ENCODE peak calls at places on chromosomes 4 and X, in four cellular contexts. P is transverse colon, B is sigmoid colon, V is uterus. Q is an unnamed sample. For H3K27me3, the result is how much of the 10 kb centered on the place peaks cover.

GRCh38 chr4:167100120-167100519 is 134.2 kb downstream of the SPOCK3 start:
- DNase-seq in P (no peak), B (no peak), V (no peak), Q (no peak)

GRCh38 chr4:12050357-12050756 is 621.7 kb upstream of the HS3ST1 start:
- DNase-seq in P (no peak), B (no peak), V (no peak), Q (no peak)

GRCh38 chrX:101359966-101360365 is 11.4 kb upstream of the TIMM8A start:
- DNase-seq in P (no peak), B (no peak), V (no peak), Q (no peak)

GRCh38 chrX:30589146-30589888 is 11.8 kb upstream of the TASL start:
- DNase-seq in P (no peak), B (no peak), V (no peak), Q (no peak)

GRCh38 chr4:183242291-183242690 is 77.8 kb downstream of the CLDN22 start:
- DNase-seq in P (no peak), B (no peak), V (no peak), Q (no peak)

GRCh38 chr4:15638418-15638817 is 16.7 kb downstream of the FBXL5 start:
- DNase-seq in P (no peak), B (no peak), V (no peak), Q (no peak)

GRCh38 chrX:155115174-155115830 is 44.0 kb downstream of the BRCC3 start:
- DNase-seq in P (no peak), B (no peak), V (no peak), Q (no peak)

GRCh38 chr4:168880811-168881595 is 129.1 kb downstream of the CBR4 start:
- DNase-seq in P (no peak), B (no peak), V (no peak), Q (no peak)

GRCh38 chrX:11381464-11381863 is 88.3 kb downstream of the AMELX start:
- DNase-seq in P (peak), B (peak), V (no peak), Q (peak)

GRCh38 chr4:164959896-164960295 is 17.6 kb downstream of the TRIM61 start:
- DNase-seq in P (no peak), B (no peak), V (no peak), Q (no peak)

GRCh38 chr4:114271031-114271430 is 291.6 kb upstream of the ARSJ start:
- DNase-seq in P (no peak), B (no peak), V (no peak), Q (no peak)

GRCh38 chr4:153916273-153916755 is 127.4 kb upstream of the SFRP2 start:
- DNase-seq in P (no peak), B (no peak), V (no peak), Q (no peak)

GRCh38 chr4:91829531-91829930 is 474.2 kb upstream of the GRID2 start:
- DNase-seq in P (no peak), B (no peak), V (no peak), Q (no peak)

GRCh38 chr4:186902361-186902760 is 178.7 kb upstream of the FAT1 start:
- DNase-seq in P (peak), B (no peak), V (no peak), Q (no peak)

GRCh38 chrX:136094962-136095361 is 52.4 kb upstream of the FHL1 start:
- DNase-seq in P (no peak), B (no peak), V (no peak), Q (no peak)

GRCh38 chr4:108540536-108540935 is 79.8 kb upstream of the RPL34 start:
- DNase-seq in P (no peak), B (no peak), V (no peak), Q (no peak)

GRCh38 chrX:24149346-24150050 is at the start of gene ZFX:
- DNase-seq in P (peak), B (peak), V (peak), Q (peak)

GRCh38 chr4:71974681-71975080 is 57.1 kb upstream of the NPFFR2 start:
- DNase-seq in P (no peak), B (no peak), V (no peak), Q (no peak)

GRCh38 chrX:103488332-103488731 is 31.0 kb downstream of the RAB40A start:
- DNase-seq in P (no peak), B (no peak), V (no peak), Q (no peak)

GRCh38 chr4:26287748-26288147 is 33.1 kb upstream of the RBPJ start:
- DNase-seq in P (no peak), B (no peak), V (no peak), Q (no peak)

GRCh38 chrX:6640727-6641126 is 105.8 kb upstream of the VCX3A start:
- DNase-seq in P (no peak), B (no peak), V (no peak), Q (no peak)

GRCh38 chr4:7201351-7202305 is 9.3 kb downstream of the SORCS2 start:
- DNase-seq in P (no peak), B (peak), V (peak), Q (no peak)

GRCh38 chr4:148926861-148927260 is 484.6 kb upstream of the NR3C2 start:
- DNase-seq in P (peak), B (no peak), V (no peak), Q (peak)

GRCh38 chrX:33725556-33726232 is 406.4 kb downstream of the FAM47A start:
- DNase-seq in P (no peak), B (peak), V (peak), Q (peak)

GRCh38 chr4:93649828-93650227 is 178.7 kb upstream of the ATOH1 start:
- DNase-seq in P (no peak), B (no peak), V (no peak), Q (no peak)

GRCh38 chr4:31365006-31365690 is 645.0 kb downstream of the PCDH7 start:
- DNase-seq in P (no peak), B (no peak), V (no peak), Q (peak)

GRCh38 chr4:67198757-67199156 is 346.5 kb downstream of the CENPC start:
- DNase-seq in P (no peak), B (no peak), V (no peak), Q (no peak)

GRCh38 chrX:150050387-150050786 is 112.1 kb upstream of the EOLA2 start:
- DNase-seq in P (no peak), B (no peak), V (no peak), Q (no peak)

GRCh38 chr4:89586318-89586717 is 250.6 kb downstream of the SNCA start:
- DNase-seq in P (no peak), B (no peak), V (no peak), Q (no peak)

GRCh38 chr4:182380701-182381295 is 137.6 kb downstream of the TENM3 start:
- DNase-seq in P (no peak), B (no peak), V (no peak), Q (no peak)

GRCh38 chr4:136103616-136104015 is 1428.7 kb downstream of the PCDH18 start:
- DNase-seq in P (no peak), B (no peak), V (no peak), Q (no peak)

GRCh38 chr4:84688605-84689004 is 105.7 kb downstream of the CDS1 start:
- DNase-seq in P (no peak), B (no peak), V (no peak), Q (no peak)

GRCh38 chr4:168877779-168878491 is 132.1 kb downstream of the CBR4 start:
- DNase-seq in P (no peak), B (no peak), V (no peak), Q (peak)

GRCh38 chrX:153723351-153724251 is 586 bp downstream of the BCAP31 start:
- DNase-seq in P (peak), B (no peak), V (peak), Q (peak)

GRCh38 chr4:147714575-147715401 is 17.1 kb upstream of the ARHGAP10 start:
- DNase-seq in P (peak), B (peak), V (peak), Q (no peak)

GRCh38 chrX:150365953-150366911 is 3.1 kb downstream of the MAMLD1 start:
- DNase-seq in P (peak), B (peak), V (peak), Q (peak)

GRCh38 chr4:172850838-172851237 is 317.8 kb upstream of the GALNT7 start:
- DNase-seq in P (no peak), B (no peak), V (no peak), Q (no peak)

GRCh38 chr4:90845777-90846176 is 718.6 kb downstream of the CCSER1 start:
- DNase-seq in P (no peak), B (no peak), V (no peak), Q (no peak)

GRCh38 chr4:4427886-4428285 is 41.0 kb downstream of the NSG1 start:
- DNase-seq in P (no peak), B (no peak), V (peak), Q (no peak)

GRCh38 chr4:158766419-158767044 is 2.3 kb upstream of the FNIP2 start:
- DNase-seq in P (no peak), B (no peak), V (no peak), Q (no peak)

GRCh38 chr4:158770671-158771070 is 1.8 kb downstream of the FNIP2 start:
- DNase-seq in P (no peak), B (no peak), V (no peak), Q (no peak)

GRCh38 chr4:158769175-158769831 is 477 bp downstream of the FNIP2 start:
- DNase-seq in P (peak), B (peak), V (peak), Q (peak)

GRCh38 chr4:158771776-158772175 is 3.0 kb downstream of the FNIP2 start:
- DNase-seq in P (no peak), B (no peak), V (no peak), Q (no peak)

DNA sequence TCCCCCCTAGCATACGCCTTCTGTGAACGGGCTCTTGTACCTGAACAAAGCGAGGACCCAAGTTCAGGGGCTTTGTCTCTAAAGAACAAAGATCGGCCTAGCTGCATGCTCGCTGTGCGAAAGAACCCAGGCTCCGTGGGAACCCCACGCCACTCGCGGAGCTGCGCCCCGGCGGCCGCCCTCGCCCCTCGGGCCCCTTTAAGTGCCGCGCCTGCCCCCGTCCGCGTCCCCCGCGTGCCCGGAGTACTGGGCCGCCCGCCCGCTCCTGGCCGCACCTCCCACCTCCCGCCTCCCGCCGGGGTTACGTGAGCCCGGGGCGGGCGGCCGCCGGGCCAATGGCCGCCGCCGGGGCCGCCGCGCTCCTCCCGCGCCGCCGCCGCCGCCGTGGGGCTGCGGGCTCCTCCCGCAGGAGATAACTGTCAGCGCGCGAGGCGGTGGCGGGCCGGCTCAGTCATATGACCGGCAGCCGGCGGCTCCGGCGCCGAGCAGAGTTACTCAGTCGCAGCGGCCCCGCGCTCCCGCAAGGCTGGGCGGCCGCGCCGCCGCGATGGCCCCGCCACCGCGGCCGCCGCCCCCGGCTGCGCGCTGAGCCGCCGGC is at the start of gene FNIP2:
- DNase-seq in P (peak), B (peak), V (peak), Q (peak)
- TF ChIP-seq POLR2A in P (peak), B (peak), V (peak), Q (peak)

DNA sequence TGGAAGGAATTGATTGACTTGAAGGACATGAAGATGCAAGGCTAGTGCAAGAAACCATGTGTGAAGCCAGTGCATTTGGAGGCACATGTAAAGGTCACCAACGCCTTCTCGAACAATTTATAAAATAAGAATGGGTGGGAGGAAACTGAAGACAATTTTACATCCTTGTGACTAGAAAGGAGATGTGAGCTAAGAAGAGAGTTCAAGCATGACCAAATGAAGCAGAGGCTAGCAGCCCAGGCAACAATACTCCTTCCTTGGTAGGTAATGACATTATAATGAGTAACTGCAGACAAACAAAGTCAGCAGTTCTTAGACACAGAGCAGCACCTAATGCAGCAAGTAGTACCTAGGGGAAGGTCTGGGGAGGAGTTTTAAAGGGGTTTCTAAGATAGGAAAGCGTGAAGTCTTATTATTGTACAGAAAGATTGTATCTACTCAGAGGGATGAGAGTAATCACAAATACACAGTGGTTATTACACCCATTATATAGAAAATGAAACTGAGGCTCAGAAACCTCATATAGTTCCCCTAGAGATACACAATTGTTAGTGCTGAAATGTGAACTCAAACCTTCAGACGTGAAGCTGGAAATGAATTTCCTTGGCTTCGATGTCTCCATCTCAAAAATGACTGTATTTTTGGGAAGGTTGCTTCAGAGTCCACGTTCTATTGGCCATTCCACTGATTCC is 56.1 kb downstream of the ATXN3L start:
- DNase-seq in P (no peak), B (no peak), V (no peak), Q (no peak)
- H3K27ac ChIP-seq in P (peak), B (no peak), V (no peak), Q (no peak)

DNA sequence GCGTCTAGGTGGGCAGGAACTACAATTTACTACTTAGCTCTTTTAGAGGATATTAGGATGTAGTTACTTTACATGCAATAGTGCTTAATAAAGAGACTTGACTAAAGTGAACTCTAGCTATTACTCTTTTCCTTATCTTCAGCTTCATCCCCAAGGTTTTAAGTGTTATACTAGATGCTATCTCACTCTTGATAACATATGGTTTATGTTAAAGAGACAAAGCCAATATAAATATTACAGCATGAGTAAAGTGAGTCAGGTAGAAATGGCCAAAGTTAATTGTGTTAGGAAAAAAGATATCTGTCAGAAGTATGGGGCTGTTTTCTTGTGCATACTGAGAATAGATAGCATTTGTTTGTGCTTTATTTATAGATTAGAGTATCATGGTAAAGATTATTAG is 80.5 kb downstream of the STAG2 start:
- DNase-seq in P (no peak), B (no peak), V (no peak), Q (no peak)
- H3K27me3 ChIP-seq in P (under half), B (under half), V (under half), Q (under half)

GRCh38 chrX:16822723-16823122 is 36.5 kb downstream of the TXLNG start:
- DNase-seq in P (no peak), B (no peak), V (no peak), Q (no peak)

GRCh38 chrX:16826207-16826606 is 39.9 kb downstream of the TXLNG start:
- DNase-seq in P (no peak), B (no peak), V (no peak), Q (no peak)

GRCh38 chrX:16825306-16826035 is 39.2 kb downstream of the TXLNG start:
- DNase-seq in P (no peak), B (no peak), V (no peak), Q (no peak)

GRCh38 chrX:16828126-16828908 is 41.8 kb downstream of the RBBP7 start:
- DNase-seq in P (peak), B (peak), V (peak), Q (peak)

DNA sequence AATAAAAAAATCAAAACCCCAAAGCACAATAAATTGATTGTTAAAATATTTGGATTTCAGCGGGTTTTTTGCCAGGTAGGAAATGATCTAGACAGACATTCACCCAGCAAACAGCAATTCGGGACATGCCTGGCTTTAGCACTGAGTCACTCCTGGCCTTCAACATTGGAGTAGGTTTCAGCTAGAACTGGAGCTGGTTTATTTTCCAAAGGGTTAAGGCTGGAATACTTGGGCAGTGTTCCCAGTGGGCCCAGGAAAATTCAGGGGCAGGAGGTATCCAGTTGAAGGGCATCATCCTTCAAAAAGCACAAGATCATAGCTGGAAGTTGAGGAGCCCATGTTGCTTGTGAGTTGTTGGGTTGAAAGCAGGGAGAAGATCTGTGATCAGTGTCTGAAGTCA is 41.0 kb downstream of the TXLNG start:
- DNase-seq in P (no peak), B (no peak), V (no peak), Q (no peak)
- TF ChIP-seq POLR2A in P (no peak), B (no peak), V (no peak), Q (no peak)

DNA sequence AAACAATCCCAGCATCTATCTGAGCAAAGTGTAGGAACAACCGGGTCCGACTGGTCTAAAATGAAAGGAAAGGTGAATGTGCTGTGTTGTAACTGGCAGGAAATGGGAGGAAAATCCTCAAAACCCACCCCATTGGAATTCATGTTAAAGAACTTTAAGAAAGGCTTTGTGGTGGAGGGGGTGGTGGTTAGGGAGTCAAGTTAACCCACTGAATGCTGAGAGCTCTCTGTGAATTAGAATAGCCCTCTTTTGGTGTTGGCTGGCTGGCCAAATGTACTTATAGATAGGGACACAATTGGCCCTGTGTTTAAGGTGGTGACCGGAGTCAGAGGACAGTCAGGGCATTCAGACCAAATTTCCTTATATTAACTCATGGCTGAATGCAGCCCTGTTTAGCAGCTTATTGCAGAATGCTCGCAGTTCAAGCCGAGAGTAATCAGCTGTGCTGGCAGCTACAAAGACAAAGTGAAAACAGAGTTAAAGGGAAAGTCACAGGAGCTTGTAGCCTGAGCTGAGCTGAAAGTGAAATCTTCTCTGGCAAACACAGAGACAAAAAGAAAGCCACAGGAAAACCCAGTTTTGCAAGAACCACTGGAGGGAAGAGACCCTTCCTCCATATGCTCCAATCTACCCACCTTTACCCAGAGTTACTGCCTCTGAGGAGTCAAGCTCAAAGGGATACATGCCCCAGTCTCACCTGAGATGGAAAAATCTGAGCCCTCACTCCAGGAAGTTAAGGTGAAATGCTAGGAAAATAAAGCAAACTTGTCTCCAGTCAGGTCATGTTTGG is 38.5 kb upstream of the UGT2B7 start:
- DNase-seq in P (no peak), B (no peak), V (no peak), Q (no peak)
- H3K27ac ChIP-seq in P (peak), B (no peak), V (no peak), Q (no peak)

GRCh38 chrX:15269618-15270521 is at the start of gene ASB9:
- DNase-seq in P (peak), B (no peak), V (no peak), Q (peak)

GRCh38 chrX:15274946-15275345 is 5.1 kb upstream of the ASB9 start:
- DNase-seq in P (no peak), B (no peak), V (no peak), Q (no peak)

DNA sequence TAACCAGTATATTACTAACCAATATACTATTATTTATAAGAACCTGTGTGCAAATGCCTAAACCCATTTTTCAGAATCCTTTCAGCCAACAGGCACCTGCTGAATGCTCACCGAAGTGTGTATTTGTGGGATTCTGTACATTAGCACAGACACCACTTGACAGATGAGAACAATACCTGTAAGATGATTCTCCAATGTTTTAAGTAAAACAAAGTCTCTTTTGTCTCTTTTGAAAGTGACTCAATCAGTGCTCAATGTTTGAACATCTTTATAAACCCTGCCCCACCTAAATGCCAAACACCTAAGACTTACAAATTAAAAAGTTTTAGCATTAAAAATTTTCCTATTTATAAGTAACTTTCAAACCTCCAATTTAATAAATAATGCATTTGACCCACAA is 763 bp downstream of the ASB9 start:
- DNase-seq in P (no peak), B (no peak), V (no peak), Q (no peak)
- H3K27me3 ChIP-seq in P (under half), B (under half), V (under half), Q (under half)

Q was measured in thyroid gland.